ENCODE peak calls at places on chromosomes 4 and X, in nine cellular contexts. One of them, this sample, is unnamed.

GRCh38 chrX:52359614-52360232 is 9.1 kb upstream of the XAGE2 start:
- DNase-seq in PC-9: no peak
- DNase-seq in ascending aorta: no peak
- DNase-seq in upper lobe of right lung: no peak
- DNase-seq in heart right ventricle: no peak
- DNase-seq in CD8-positive, alpha-beta T cell: no peak
- DNase-seq in psoas muscle: no peak
- DNase-seq in suprapubic skin: no peak
- DNase-seq in fibroblast of lung: peak
- DNase-seq in this sample: no peak

GRCh38 chrX:9656277-9656676 is 109.4 kb downstream of the GPR143 start:
- DNase-seq in PC-9: no peak
- DNase-seq in ascending aorta: no peak
- DNase-seq in psoas muscle: no peak
- DNase-seq in upper lobe of right lung: no peak
- DNase-seq in heart right ventricle: peak
- DNase-seq in suprapubic skin: no peak
- DNase-seq in fibroblast of lung: peak
- DNase-seq in CD8-positive, alpha-beta T cell: no peak
- DNase-seq in this sample: no peak

GRCh38 chrX:74449322-74449936 is 28.1 kb downstream of the SLC16A2 start:
- DNase-seq in CD8-positive, alpha-beta T cell: peak
- DNase-seq in suprapubic skin: no peak
- DNase-seq in fibroblast of lung: no peak
- DNase-seq in heart right ventricle: no peak
- DNase-seq in psoas muscle: no peak
- DNase-seq in ascending aorta: no peak
- DNase-seq in PC-9: no peak
- DNase-seq in upper lobe of right lung: no peak
- DNase-seq in this sample: peak

GRCh38 chrX:3312109-3312508 is 34.3 kb downstream of the MXRA5 start:
- DNase-seq in fibroblast of lung: no peak
- DNase-seq in ascending aorta: no peak
- DNase-seq in CD8-positive, alpha-beta T cell: no peak
- DNase-seq in psoas muscle: no peak
- DNase-seq in heart right ventricle: no peak
- DNase-seq in upper lobe of right lung: no peak
- DNase-seq in PC-9: no peak
- DNase-seq in suprapubic skin: no peak
- DNase-seq in this sample: no peak

GRCh38 chrX:47232803-47233332 is at the start of gene USP11:
- DNase-seq in heart right ventricle: peak
- DNase-seq in fibroblast of lung: peak
- DNase-seq in CD8-positive, alpha-beta T cell: peak
- DNase-seq in ascending aorta: no peak
- DNase-seq in upper lobe of right lung: peak
- DNase-seq in PC-9: no peak
- DNase-seq in psoas muscle: peak
- DNase-seq in suprapubic skin: peak
- DNase-seq in this sample: peak

GRCh38 chrX:115459883-115460564 is 101.0 kb upstream of the PLS3 start:
- DNase-seq in fibroblast of lung: peak
- DNase-seq in upper lobe of right lung: no peak
- DNase-seq in ascending aorta: no peak
- DNase-seq in suprapubic skin: no peak
- DNase-seq in psoas muscle: no peak
- DNase-seq in heart right ventricle: no peak
- DNase-seq in CD8-positive, alpha-beta T cell: no peak
- DNase-seq in PC-9: no peak
- DNase-seq in this sample: no peak

GRCh38 chr4:186161138-186161537 is 30.2 kb upstream of the CYP4V2 start:
- DNase-seq in suprapubic skin: no peak
- DNase-seq in fibroblast of lung: no peak
- DNase-seq in CD8-positive, alpha-beta T cell: no peak
- DNase-seq in ascending aorta: no peak
- DNase-seq in PC-9: no peak
- DNase-seq in upper lobe of right lung: no peak
- DNase-seq in heart right ventricle: no peak
- DNase-seq in psoas muscle: no peak
- DNase-seq in this sample: no peak

GRCh38 chr4:150078041-150078995 is at the start of gene DCLK2:
- DNase-seq in heart right ventricle: peak
- DNase-seq in CD8-positive, alpha-beta T cell: no peak
- DNase-seq in ascending aorta: no peak
- DNase-seq in psoas muscle: peak
- DNase-seq in PC-9: peak
- DNase-seq in fibroblast of lung: peak
- DNase-seq in suprapubic skin: peak
- DNase-seq in upper lobe of right lung: peak
- DNase-seq in this sample: peak

GRCh38 chr4:153151535-153152452 is 52.4 kb upstream of the TRIM2 start:
- DNase-seq in ascending aorta: no peak
- DNase-seq in heart right ventricle: peak
- DNase-seq in CD8-positive, alpha-beta T cell: peak
- DNase-seq in fibroblast of lung: peak
- DNase-seq in upper lobe of right lung: peak
- DNase-seq in PC-9: peak
- DNase-seq in psoas muscle: no peak
- DNase-seq in suprapubic skin: no peak
- DNase-seq in this sample: no peak

GRCh38 chrX:114095789-114096188 is 488.1 kb upstream of the HTR2C start:
- DNase-seq in heart right ventricle: no peak
- DNase-seq in suprapubic skin: no peak
- DNase-seq in ascending aorta: no peak
- DNase-seq in CD8-positive, alpha-beta T cell: no peak
- DNase-seq in psoas muscle: no peak
- DNase-seq in upper lobe of right lung: no peak
- DNase-seq in fibroblast of lung: no peak
- DNase-seq in PC-9: no peak
- DNase-seq in this sample: no peak

GRCh38 chr4:139082750-139083532 is 67.4 kb downstream of the NOCT start:
- DNase-seq in PC-9: peak
- DNase-seq in fibroblast of lung: peak
- DNase-seq in psoas muscle: peak
- DNase-seq in heart right ventricle: peak
- DNase-seq in suprapubic skin: peak
- DNase-seq in upper lobe of right lung: peak
- DNase-seq in ascending aorta: peak
- DNase-seq in CD8-positive, alpha-beta T cell: peak
- DNase-seq in this sample: peak

GRCh38 chr4:139084425-139085093 is 69.0 kb downstream of the NOCT start:
- DNase-seq in upper lobe of right lung: no peak
- DNase-seq in suprapubic skin: no peak
- DNase-seq in CD8-positive, alpha-beta T cell: no peak
- DNase-seq in fibroblast of lung: no peak
- DNase-seq in heart right ventricle: no peak
- DNase-seq in psoas muscle: no peak
- DNase-seq in PC-9: no peak
- DNase-seq in ascending aorta: no peak
- DNase-seq in this sample: no peak

GRCh38 chr4:139083533-139084424 is 68.2 kb downstream of the NOCT start:
- DNase-seq in CD8-positive, alpha-beta T cell: peak
- DNase-seq in ascending aorta: peak
- DNase-seq in upper lobe of right lung: peak
- DNase-seq in suprapubic skin: peak
- DNase-seq in psoas muscle: peak
- DNase-seq in heart right ventricle: peak
- DNase-seq in PC-9: peak
- DNase-seq in fibroblast of lung: peak
- DNase-seq in this sample: peak

DNA sequence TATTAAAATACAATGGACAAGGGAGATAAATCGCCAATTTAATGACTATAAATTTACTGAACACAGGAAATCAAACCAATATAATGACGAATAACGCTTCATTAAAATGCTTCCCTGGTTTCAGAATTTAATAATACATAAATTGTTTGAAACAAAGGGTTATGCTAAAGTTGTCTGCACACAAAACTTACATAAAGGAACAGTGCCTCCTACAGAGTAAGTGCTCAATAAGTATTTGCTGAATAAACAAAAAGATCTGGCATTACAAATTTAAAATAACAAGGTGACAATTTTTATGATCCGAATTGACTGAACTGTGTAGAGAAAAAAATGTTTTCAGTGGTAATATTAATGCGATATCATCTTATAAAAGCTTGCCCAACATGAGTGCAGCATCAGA is 69.6 kb downstream of the NOCT start:
- DNase-seq in ascending aorta: no peak
- DNase-seq in psoas muscle: no peak
- DNase-seq in PC-9: no peak
- DNase-seq in fibroblast of lung: peak
- DNase-seq in upper lobe of right lung: no peak
- DNase-seq in suprapubic skin: no peak
- DNase-seq in CD8-positive, alpha-beta T cell: no peak
- DNase-seq in heart right ventricle: no peak
- DNase-seq in this sample: no peak
- TF ChIP-seq CTCF in ascending aorta: no peak
- TF ChIP-seq CTCF in psoas muscle: peak
- TF ChIP-seq CTCF in PC-9: peak
- TF ChIP-seq CTCF in fibroblast of lung: peak
- TF ChIP-seq CTCF in upper lobe of right lung: peak
- TF ChIP-seq CTCF in suprapubic skin: no peak
- TF ChIP-seq CTCF in CD8-positive, alpha-beta T cell: peak
- TF ChIP-seq CTCF in heart right ventricle: peak
- TF ChIP-seq CTCF in this sample: no peak

GRCh38 chrX:71616672-71617529 is 1.4 kb downstream of the CXCR3 start:
- DNase-seq in upper lobe of right lung: no peak
- DNase-seq in fibroblast of lung: no peak
- DNase-seq in suprapubic skin: no peak
- DNase-seq in psoas muscle: no peak
- DNase-seq in CD8-positive, alpha-beta T cell: peak
- DNase-seq in heart right ventricle: no peak
- DNase-seq in ascending aorta: no peak
- DNase-seq in PC-9: no peak
- DNase-seq in this sample: no peak
- H3K27ac ChIP-seq in upper lobe of right lung: no peak
- H3K27ac ChIP-seq in fibroblast of lung: no peak
- H3K27ac ChIP-seq in suprapubic skin: no peak
- H3K27ac ChIP-seq in psoas muscle: no peak
- H3K27ac ChIP-seq in CD8-positive, alpha-beta T cell: peak
- H3K27ac ChIP-seq in heart right ventricle: no peak
- H3K27ac ChIP-seq in ascending aorta: no peak
- H3K27ac ChIP-seq in PC-9: no peak
- H3K27ac ChIP-seq in this sample: no peak

DNA sequence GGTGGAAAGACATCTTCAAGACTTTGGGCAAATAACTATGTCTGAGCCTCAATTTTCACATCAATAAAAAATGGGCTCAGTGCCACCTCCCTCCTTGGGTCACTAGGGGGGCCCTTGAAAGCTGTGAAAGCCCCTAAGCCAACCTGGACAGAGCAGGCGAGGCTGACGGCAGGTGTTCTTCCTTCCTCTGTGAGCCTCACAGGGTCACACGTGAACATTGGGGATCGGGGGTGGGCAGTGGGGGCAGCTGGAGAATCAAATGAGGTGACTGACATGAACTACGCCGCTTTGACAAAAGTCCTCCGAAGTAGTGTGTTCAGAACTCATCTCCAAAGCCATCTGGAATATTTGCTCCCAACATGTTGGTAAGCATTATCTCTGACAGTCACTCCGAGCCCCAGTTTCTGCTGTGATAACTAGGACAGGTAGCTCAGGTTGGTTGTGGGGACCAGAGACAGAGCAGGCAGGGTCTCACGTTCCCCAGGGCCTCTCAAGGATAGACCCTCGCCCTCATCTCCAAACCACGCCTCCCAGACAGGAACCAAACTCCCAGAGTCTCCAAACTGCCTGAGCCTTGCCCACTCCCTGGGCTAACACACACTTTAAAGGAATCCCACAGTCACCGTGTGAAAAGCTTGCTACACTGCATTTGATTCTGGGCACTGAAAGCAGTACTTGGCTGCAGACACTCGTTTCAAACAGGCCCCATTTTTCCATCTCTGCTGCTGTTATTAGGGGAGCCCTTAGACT is 825 bp upstream of the WFS1 start:
- DNase-seq in suprapubic skin: no peak
- DNase-seq in ascending aorta: no peak
- DNase-seq in CD8-positive, alpha-beta T cell: no peak
- DNase-seq in upper lobe of right lung: no peak
- DNase-seq in heart right ventricle: no peak
- DNase-seq in PC-9: no peak
- DNase-seq in psoas muscle: no peak
- DNase-seq in fibroblast of lung: no peak
- DNase-seq in this sample: no peak
- H3K4me3 ChIP-seq in suprapubic skin: peak
- H3K4me3 ChIP-seq in ascending aorta: peak
- H3K4me3 ChIP-seq in CD8-positive, alpha-beta T cell: peak
- H3K4me3 ChIP-seq in upper lobe of right lung: peak
- H3K4me3 ChIP-seq in heart right ventricle: peak
- H3K4me3 ChIP-seq in PC-9: peak
- H3K4me3 ChIP-seq in psoas muscle: peak
- H3K4me3 ChIP-seq in fibroblast of lung: peak
- H3K4me3 ChIP-seq in this sample: peak

DNA sequence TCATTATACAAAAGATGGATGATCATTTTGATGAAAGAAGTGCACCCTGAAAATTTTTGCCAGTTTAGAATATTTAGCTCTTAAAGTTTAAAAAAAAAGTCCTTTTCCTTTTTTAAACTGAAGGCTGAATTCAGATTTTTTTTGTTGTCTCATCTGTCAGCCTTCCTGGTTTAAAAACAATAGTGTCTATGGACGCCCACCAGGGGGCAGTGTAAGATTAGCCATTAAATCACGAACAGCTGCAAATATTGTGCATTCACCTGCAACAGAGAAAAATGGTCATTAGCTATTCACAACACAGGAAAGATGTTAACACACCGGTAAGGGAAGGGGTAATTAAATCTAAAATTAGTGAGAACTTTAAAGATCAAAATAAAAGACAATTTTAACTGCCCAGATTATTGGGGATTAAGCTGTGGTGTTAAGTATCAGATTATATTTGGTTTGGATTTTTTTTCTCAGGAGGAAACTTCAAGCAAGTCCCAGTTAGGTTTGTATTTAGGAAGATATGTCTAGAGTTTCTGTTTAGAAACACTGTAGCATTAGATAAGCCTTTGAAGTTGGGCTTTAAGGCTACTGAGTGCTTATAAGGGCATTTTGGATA is 4.4 kb upstream of the CXorf38 start:
- DNase-seq in fibroblast of lung: peak
- DNase-seq in suprapubic skin: peak
- DNase-seq in upper lobe of right lung: no peak
- DNase-seq in PC-9: peak
- DNase-seq in heart right ventricle: peak
- DNase-seq in CD8-positive, alpha-beta T cell: peak
- DNase-seq in ascending aorta: no peak
- DNase-seq in psoas muscle: peak
- DNase-seq in this sample: no peak
- TF ChIP-seq CTCF in fibroblast of lung: peak
- TF ChIP-seq CTCF in suprapubic skin: peak
- TF ChIP-seq CTCF in upper lobe of right lung: peak
- TF ChIP-seq CTCF in PC-9: peak
- TF ChIP-seq CTCF in heart right ventricle: peak
- TF ChIP-seq CTCF in CD8-positive, alpha-beta T cell: peak
- TF ChIP-seq CTCF in ascending aorta: peak
- TF ChIP-seq CTCF in psoas muscle: peak
- TF ChIP-seq CTCF in this sample: peak

This sample was measured in coronary artery.